ENCODE peak calls at places on chromosomes 4 and X, in ten cellular contexts. J is left ventricle myocardium inferior, C is heart right ventricle, W is fibroblast of lung, X is GM06990, M is adipocyte, U is tibial nerve, E is heart left ventricle, P is mammary epithelial cell, V is body of pancreas. B is an unnamed sample. For H3K36me3, the result is how much of the 10 kb centered on the place peaks cover.

GRCh38 chrX:154026136-154026806 is 6.6 kb upstream of the IRAK1 start:
- DNase-seq in M (no peak), P (no peak), J (no peak), X (no peak), W (no peak), E (no peak), U (no peak), V (no peak), C (no peak), B (no peak)

GRCh38 chr4:148227147-148227546 is 215.1 kb downstream of the NR3C2 start:
- DNase-seq in E (no peak), X (no peak), U (no peak), W (no peak), V (no peak), M (no peak), P (no peak), C (no peak), J (no peak), B (no peak)

GRCh38 chr4:90317785-90318184 is 190.6 kb downstream of the CCSER1 start:
- DNase-seq in C (no peak), U (no peak), V (no peak), M (peak), J (no peak), W (peak), E (no peak), X (no peak), P (peak), B (no peak)

GRCh38 chr4:189090174-189090814 is 850.4 kb upstream of the FRG1 start:
- DNase-seq in E (no peak), P (peak), W (peak), M (peak), C (no peak), X (no peak), U (no peak), V (no peak), J (no peak), B (peak)

GRCh38 chrX:46366597-46367207 is 178.5 kb downstream of the ZNF674 start:
- DNase-seq in V (no peak), M (no peak), P (no peak), X (no peak), J (no peak), E (no peak), W (no peak), C (no peak), U (no peak), B (no peak)

GRCh38 chrX:28787206-28787605 is 200.0 kb downstream of the IL1RAPL1 start:
- DNase-seq in M (peak), X (no peak), W (peak), J (no peak), V (no peak), E (no peak), P (peak), U (no peak), C (no peak), B (no peak)

GRCh38 chr4:150131581-150132228 is 53.5 kb downstream of the DCLK2 start:
- DNase-seq in V (no peak), X (no peak), W (no peak), E (no peak), C (no peak), J (no peak), M (no peak), U (no peak), P (no peak), B (no peak)

GRCh38 chr4:19051751-19052296 is 1030.3 kb upstream of the LCORL start:
- DNase-seq in E (no peak), U (no peak), J (no peak), C (no peak), W (no peak), X (no peak), V (no peak), M (no peak), P (no peak), B (peak)

GRCh38 chrX:100373673-100374072 is 36.4 kb downstream of the PCDH19 start:
- DNase-seq in V (no peak), M (no peak), X (no peak), J (no peak), P (no peak), U (no peak), C (no peak), W (no peak), E (no peak), B (no peak)

GRCh38 chr4:25723409-25723808 is 67.8 kb downstream of the SLC34A2 start:
- DNase-seq in X (no peak), J (no peak), W (no peak), M (peak), E (no peak), P (no peak), V (no peak), U (no peak), C (no peak), B (no peak)

GRCh38 chr4:152678841-152679240 is 956 bp downstream of the TMEM154 start:
- DNase-seq in W (no peak), U (no peak), J (no peak), C (no peak), P (peak), E (no peak), X (no peak), M (no peak), V (no peak), B (no peak)

GRCh38 chr4:7383251-7383650 is 51.5 kb downstream of the PSAPL1 start:
- DNase-seq in C (no peak), W (no peak), X (no peak), P (no peak), V (no peak), J (no peak), E (peak), M (no peak), U (no peak), B (no peak)

GRCh38 chr4:10873809-10874208 is 189.2 kb upstream of the CLNK start:
- DNase-seq in U (no peak), X (no peak), W (no peak), C (no peak), P (no peak), E (no peak), J (no peak), V (no peak), M (no peak), B (no peak)

GRCh38 chr4:39563448-39563847 is 36.2 kb upstream of the UGDH start:
- DNase-seq in E (no peak), V (no peak), X (no peak), C (no peak), P (no peak), J (no peak), M (no peak), W (peak), U (no peak), B (no peak)

GRCh38 chrX:39642071-39642470 is 455.7 kb downstream of the BCOR start:
- DNase-seq in M (no peak), X (no peak), E (peak), U (no peak), J (peak), V (peak), P (no peak), W (peak), C (peak), B (peak)

GRCh38 chr4:8457646-8458045 is 17.1 kb downstream of the TRMT44 start:
- DNase-seq in J (no peak), E (no peak), V (no peak), M (no peak), U (no peak), X (no peak), P (no peak), C (no peak), W (no peak), B (no peak)

GRCh38 chr4:80112236-80112635 is 39.2 kb upstream of the ANTXR2 start:
- DNase-seq in P (no peak), E (peak), M (peak), U (peak), V (no peak), C (peak), X (no peak), W (peak), J (peak), B (no peak)

GRCh38 chr4:163591614-163592020 is 97.1 kb downstream of the TMA16 start:
- DNase-seq in X (peak), E (no peak), U (no peak), V (no peak), W (no peak), M (no peak), P (no peak), J (no peak), C (no peak), B (no peak)

GRCh38 chrX:3820170-3820569 is 106.7 kb upstream of the PRKX start:
- DNase-seq in M (peak), E (no peak), W (peak), X (no peak), C (no peak), J (no peak), P (peak), V (no peak), U (no peak), B (no peak)

GRCh38 chr4:147723316-147723715 is 8.6 kb upstream of the ARHGAP10 start:
- DNase-seq in P (no peak), M (no peak), X (no peak), V (no peak), E (no peak), W (peak), U (no peak), J (no peak), C (no peak), B (no peak)

GRCh38 chrX:108732630-108733321 is 3.6 kb downstream of the IRS4 start:
- DNase-seq in W (no peak), J (no peak), M (no peak), X (no peak), C (no peak), E (no peak), V (no peak), P (no peak), U (no peak), B (no peak)

GRCh38 chrX:63506320-63506719 is 155.2 kb upstream of the SPIN4 start:
- DNase-seq in C (no peak), W (peak), U (no peak), X (no peak), E (no peak), M (peak), J (no peak), P (peak), V (no peak), B (peak)

GRCh38 chr4:71186566-71187398 is 152.0 kb upstream of the SLC4A4 start:
- DNase-seq in W (peak), U (peak), M (peak), V (peak), P (peak), X (peak), J (peak), C (peak), E (peak), B (peak)

GRCh38 chr4:55866973-55867574 is 13.6 kb downstream of the EXOC1 start:
- DNase-seq in U (no peak), V (peak), C (no peak), M (peak), E (no peak), J (no peak), X (peak), W (peak), P (peak), B (no peak)

GRCh38 chr4:184409502-184409901 is 64.8 kb downstream of the IRF2 start:
- DNase-seq in J (no peak), X (no peak), E (no peak), W (no peak), V (no peak), C (no peak), M (no peak), U (no peak), P (no peak), B (no peak)

DNA sequence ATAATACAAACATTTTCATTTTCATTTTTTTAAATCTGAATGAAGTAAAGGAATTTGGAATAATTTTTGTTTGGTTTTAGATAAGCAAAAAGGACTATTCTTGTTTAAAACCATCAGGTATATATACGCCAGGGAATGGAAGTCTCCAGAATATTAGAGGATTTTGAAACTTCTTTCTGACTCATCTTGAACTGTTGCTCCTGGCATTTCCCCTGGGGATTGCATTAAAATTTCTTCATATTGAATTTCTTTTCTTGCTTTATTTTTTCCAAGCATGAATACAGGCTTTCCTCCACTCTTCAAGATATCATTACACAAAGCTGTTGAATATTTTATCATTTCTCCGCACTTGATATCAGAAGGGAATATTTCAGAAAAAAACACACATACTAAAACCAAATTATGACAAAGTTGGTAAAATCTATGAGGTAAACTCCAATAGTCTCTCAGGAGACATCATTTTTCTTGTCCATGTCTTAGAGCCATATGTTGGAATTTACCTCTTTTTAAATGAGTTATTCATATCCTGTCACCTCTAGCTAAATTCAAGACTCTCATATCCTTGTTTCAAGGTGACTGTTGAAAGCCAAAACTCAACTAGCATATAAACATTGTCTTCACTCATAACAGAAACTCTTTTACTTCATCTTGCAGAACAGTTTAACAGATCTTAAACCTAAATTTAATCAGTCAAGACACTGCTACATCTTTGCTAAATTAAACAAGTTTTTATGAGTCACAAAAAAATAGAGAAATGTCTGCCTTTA is 20.7 kb upstream of the CSN1S1 start:
- DNase-seq in V (no peak), P (no peak), U (no peak), X (peak), W (peak), J (no peak), M (peak), C (no peak), E (no peak), B (no peak)
- H3K4me3 ChIP-seq in V (no peak), P (no peak), U (no peak), X (no peak), W (no peak), J (no peak), M (no peak), C (no peak), E (no peak), B (no peak)

DNA sequence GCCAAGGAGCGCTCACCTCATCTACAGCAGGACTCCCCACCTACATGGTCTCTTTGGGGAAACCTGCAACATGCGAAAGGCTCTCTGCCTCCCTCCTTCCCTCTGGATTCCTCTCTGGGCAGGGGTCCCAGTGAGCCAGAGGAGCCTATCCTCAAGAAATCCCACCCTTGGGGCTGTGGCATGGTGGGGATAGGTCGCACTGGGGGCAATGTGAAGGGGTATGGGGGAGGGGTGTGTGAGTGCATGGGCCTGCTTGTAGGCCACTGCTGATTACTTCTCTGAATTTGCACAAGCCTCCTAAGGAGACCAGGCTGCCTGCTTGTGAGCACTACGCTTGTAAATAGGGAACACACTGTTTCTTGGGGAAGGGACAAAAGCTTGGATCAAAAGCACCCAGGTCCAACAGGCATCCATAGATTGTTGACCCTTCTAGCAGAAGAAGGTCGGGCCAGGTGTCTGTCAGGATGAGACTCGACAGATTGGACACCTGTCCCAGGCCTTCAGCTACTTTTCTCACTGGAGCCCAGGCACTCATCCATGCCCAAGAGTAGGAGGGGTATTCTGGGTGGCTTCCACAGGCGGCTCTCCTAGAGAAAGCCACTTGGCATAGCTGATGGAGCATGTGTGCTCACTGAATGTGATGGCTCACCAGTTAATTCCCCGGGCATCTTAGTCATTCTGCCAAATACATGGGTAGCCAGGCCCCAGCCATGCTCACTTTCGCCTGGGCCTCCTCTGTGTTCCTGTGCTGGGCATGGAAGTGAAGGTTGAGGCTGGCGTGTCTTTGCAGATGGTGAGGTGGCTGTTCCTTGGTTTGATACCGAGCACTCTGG is 75.0 kb downstream of the NBDY start:
- DNase-seq in E (no peak), M (no peak), C (no peak), X (no peak), V (no peak), U (no peak), W (no peak), P (no peak), J (no peak), B (no peak)
- H3K36me3 ChIP-seq in E (under half), M (under half), C (under half), X (under half), V (under half), U (under half), W (under half), P (under half), J (under half), B (under half)

GRCh38 chr4:139735381-139736256 is 70.0 kb downstream of the MGST2 start:
- DNase-seq in V (no peak), M (no peak), W (peak), X (no peak), J (peak), U (no peak), E (peak), P (no peak), C (peak), B (no peak)
- H3K4me3 ChIP-seq in V (no peak), M (peak), W (peak), X (no peak), J (peak), U (peak), E (peak), P (no peak), C (peak), B (peak)

GRCh38 chr4:2923678-2924173 is 39.5 kb downstream of the NOP14 start:
- DNase-seq in V (no peak), C (no peak), U (no peak), X (no peak), E (no peak), J (no peak), M (no peak), P (no peak), W (no peak), B (no peak)
- H3K36me3 ChIP-seq in V (under half), C (half or more), U (under half), X (under half), E (under half), J (half or more), M (half or more), P (under half), W (under half), B (under half)

DNA sequence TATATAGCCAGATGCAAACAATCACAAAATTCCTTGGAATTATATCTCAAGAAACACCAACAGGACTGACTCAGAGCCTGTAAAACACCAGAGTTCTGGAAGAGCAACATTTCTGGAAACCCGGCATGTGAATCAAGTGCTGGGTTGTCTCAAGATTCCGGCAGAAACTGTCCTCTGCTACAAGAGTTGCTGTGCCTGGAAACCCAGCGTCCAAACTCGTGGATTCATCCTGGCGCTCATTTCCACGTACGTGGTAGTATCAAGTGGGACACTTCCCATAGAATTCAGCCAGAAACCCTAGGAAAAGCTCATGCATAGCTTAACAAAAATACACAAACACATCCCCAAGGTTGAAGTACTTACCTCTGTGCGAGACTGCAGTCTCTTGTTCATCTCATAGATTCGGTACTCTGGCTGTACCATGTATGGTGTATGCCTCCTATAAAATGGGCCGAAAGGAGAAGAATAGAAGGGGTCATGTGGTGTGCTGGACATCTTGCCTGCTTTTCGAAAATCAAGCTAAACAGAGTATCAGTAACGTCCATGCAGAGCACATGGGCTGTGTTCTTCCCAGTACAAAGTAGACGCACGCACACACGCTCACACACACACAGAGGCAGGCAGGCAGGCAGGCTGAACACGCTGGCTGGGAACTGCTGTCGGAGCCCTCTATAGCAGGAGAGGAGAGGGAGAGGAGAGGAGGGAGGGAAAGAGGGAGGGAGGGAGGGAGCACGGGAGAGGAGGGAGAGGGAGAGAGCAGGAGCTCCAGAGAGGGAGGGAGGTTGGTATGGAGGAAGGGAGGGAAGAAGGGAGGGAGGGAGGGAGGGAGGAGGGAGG is at the start of gene LDB2:
- DNase-seq in J (peak), M (peak), X (no peak), P (no peak), C (peak), E (peak), W (peak), U (peak), V (peak), B (no peak)
- H3K4me3 ChIP-seq in J (peak), M (peak), X (peak), P (no peak), C (peak), E (peak), W (peak), U (peak), V (no peak), B (no peak)

DNA sequence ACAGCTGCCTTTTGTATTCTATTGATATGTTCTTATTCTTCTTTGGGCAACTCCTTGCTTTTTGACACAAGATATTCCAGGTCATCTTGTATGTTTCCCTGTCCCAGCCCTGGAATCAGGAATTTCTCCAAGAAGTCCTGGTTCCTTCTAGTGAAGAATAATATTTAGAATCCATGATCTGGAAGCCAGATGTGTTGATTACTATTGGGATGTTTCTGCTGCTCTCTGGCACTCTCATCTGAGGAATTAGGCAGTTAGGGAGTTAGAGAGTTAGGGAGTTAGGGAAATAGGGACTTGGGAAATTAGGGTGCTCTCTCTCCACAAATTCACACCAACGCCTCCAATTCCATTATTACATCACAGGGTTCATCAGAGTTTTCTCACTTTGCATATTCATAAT is 191.2 kb downstream of the ZNF330 start:
- DNase-seq in P (no peak), V (no peak), C (no peak), W (no peak), X (no peak), M (no peak), E (no peak), U (no peak), J (no peak), B (no peak)
- H3K36me3 ChIP-seq in P (under half), V (under half), C (under half), W (under half), X (under half), M (under half), E (under half), U (under half), J (under half), B (under half)

GRCh38 chr4:100009490-100009889 is 59.4 kb upstream of the H2AZ1 start:
- DNase-seq in E (no peak), J (no peak), V (no peak), C (no peak), W (no peak), P (no peak), X (no peak), U (no peak), M (no peak), B (no peak)
- H3K4me3 ChIP-seq in E (no peak), J (no peak), V (no peak), C (no peak), W (no peak), P (no peak), X (no peak), U (no peak), M (no peak), B (no peak)